ENCODE peak calls at places on chromosome 3, in nine cellular contexts. M is suprapubic skin, K is heart left ventricle, P is stomach, Q is HCT116, T is esophagus squamous epithelium, C is right lobe of liver, X is ovary, H is breast epithelium. Y is an unnamed sample.

GRCh38 chr3:41792806-41793205 is 169.1 kb downstream of the ULK4 start:
- DNase-seq in M (no peak), K (no peak), P (no peak), Q (no peak), T (no peak), C (no peak), X (no peak), H (no peak), Y (no peak)

GRCh38 chr3:161233557-161233956 is 12.4 kb downstream of the NMD3 start:
- DNase-seq in M (no peak), K (no peak), P (no peak), Q (no peak), T (no peak), C (no peak), X (no peak), H (no peak), Y (no peak)

GRCh38 chr3:143445118-143445517 is 325.5 kb downstream of the CHST2 start:
- DNase-seq in M (no peak), K (no peak), P (no peak), Q (no peak), T (no peak), C (no peak), X (no peak), H (no peak), Y (no peak)

GRCh38 chr3:146664403-146664802 is 59.3 kb upstream of the PLSCR5 start:
- DNase-seq in M (no peak), K (no peak), P (no peak), Q (no peak), T (no peak), C (no peak), X (no peak), H (no peak), Y (no peak)

GRCh38 chr3:141913150-141913811 is 36.8 kb downstream of the ATP1B3 start:
- DNase-seq in M (no peak), K (no peak), P (no peak), Q (peak), T (no peak), C (no peak), X (no peak), H (no peak), Y (peak)

GRCh38 chr3:133703915-133704314 is 42.2 kb upstream of the TOPBP1 start:
- DNase-seq in M (no peak), K (no peak), P (no peak), Q (no peak), T (no peak), C (peak), X (no peak), H (no peak), Y (no peak)

GRCh38 chr3:64295594-64295993 is 70.3 kb upstream of the PRICKLE2 start:
- DNase-seq in M (no peak), K (no peak), P (no peak), Q (no peak), T (no peak), C (no peak), X (no peak), H (no peak), Y (no peak)

GRCh38 chr3:53506110-53506762 is 11.8 kb downstream of the CACNA1D start:
- DNase-seq in M (no peak), K (no peak), P (no peak), Q (no peak), T (no peak), C (no peak), X (no peak), H (no peak), Y (no peak)

GRCh38 chr3:9045399-9045798 is 82.1 kb upstream of the RAD18 start:
- DNase-seq in M (no peak), K (no peak), P (no peak), Q (no peak), T (no peak), C (no peak), X (no peak), H (no peak), Y (no peak)

GRCh38 chr3:2454865-2455264 is 356.2 kb downstream of the CNTN4 start:
- DNase-seq in M (no peak), K (no peak), P (no peak), Q (no peak), T (no peak), C (no peak), X (no peak), H (no peak), Y (no peak)

GRCh38 chr3:43291546-43291945 is 5.2 kb downstream of the SNRK start:
- DNase-seq in M (no peak), K (no peak), P (no peak), Q (no peak), T (no peak), C (no peak), X (no peak), H (no peak), Y (no peak)

GRCh38 chr3:102069211-102069662 is 219.9 kb downstream of the NFKBIZ start:
- DNase-seq in M (no peak), K (no peak), P (no peak), Q (no peak), T (no peak), C (no peak), X (no peak), H (no peak), Y (no peak)

GRCh38 chr3:141360888-141361598 is 7.3 kb upstream of the ZBTB38 start:
- DNase-seq in M (no peak), K (no peak), P (no peak), Q (peak), T (no peak), C (no peak), X (no peak), H (no peak), Y (peak)

GRCh38 chr3:98763076-98763475 is at the start of gene ST3GAL6:
- DNase-seq in M (no peak), K (no peak), P (no peak), Q (no peak), T (peak), C (peak), X (no peak), H (no peak), Y (peak)

GRCh38 chr3:139887431-139887830 is 47.6 kb upstream of the CLSTN2 start:
- DNase-seq in M (no peak), K (no peak), P (no peak), Q (no peak), T (no peak), C (no peak), X (no peak), H (no peak), Y (no peak)

GRCh38 chr3:114707225-114707860 is 413.5 kb downstream of the TIGIT start:
- DNase-seq in M (no peak), K (no peak), P (no peak), Q (peak), T (no peak), C (no peak), X (no peak), H (no peak), Y (no peak)

GRCh38 chr3:128080323-128080898 is 28.2 kb downstream of the SEC61A1 start:
- DNase-seq in M (peak), K (no peak), P (no peak), Q (no peak), T (no peak), C (no peak), X (no peak), H (no peak), Y (no peak)

GRCh38 chr3:176946169-176946568 is 251.1 kb downstream of the TBL1XR1 start:
- DNase-seq in M (no peak), K (no peak), P (no peak), Q (no peak), T (no peak), C (no peak), X (no peak), H (no peak), Y (no peak)

GRCh38 chr3:141367038-141367730 is 1.1 kb upstream of the ZBTB38 start:
- DNase-seq in M (no peak), K (no peak), P (no peak), Q (peak), T (no peak), C (no peak), X (peak), H (peak), Y (no peak)

GRCh38 chr3:119579366-119580147 is at the start of gene ADPRH:
- DNase-seq in M (peak), K (peak), P (peak), Q (peak), T (no peak), C (peak), X (peak), H (peak), Y (peak)

GRCh38 chr3:24149032-24149431 is 203.9 kb downstream of the NR1D2 start:
- DNase-seq in M (no peak), K (no peak), P (no peak), Q (no peak), T (no peak), C (no peak), X (no peak), H (no peak), Y (no peak)

GRCh38 chr3:140170612-140171011 is 235.6 kb downstream of the CLSTN2 start:
- DNase-seq in M (no peak), K (no peak), P (no peak), Q (no peak), T (no peak), C (no peak), X (no peak), H (no peak), Y (no peak)

GRCh38 chr3:194070220-194070633 is 65.7 kb upstream of the HES1 start:
- DNase-seq in M (no peak), K (no peak), P (no peak), Q (no peak), T (no peak), C (peak), X (no peak), H (no peak), Y (no peak)

GRCh38 chr3:47485812-47486211 is 10.1 kb upstream of the SCAP start:
- DNase-seq in M (no peak), K (no peak), P (no peak), Q (no peak), T (no peak), C (no peak), X (no peak), H (no peak), Y (no peak)

GRCh38 chr3:90184861-90185260 is 1077.4 kb downstream of the EPHA3 start:
- DNase-seq in M (no peak), K (no peak), P (no peak), Q (no peak), T (no peak), C (no peak), X (no peak), H (no peak), Y (peak)

GRCh38 chr3:189626286-189626685 is 4.9 kb upstream of the TP63 start:
- DNase-seq in M (no peak), K (no peak), P (no peak), Q (no peak), T (no peak), C (no peak), X (no peak), H (no peak), Y (no peak)

GRCh38 chr3:120846073-120846472 is 61.9 kb upstream of the STXBP5L start:
- DNase-seq in M (no peak), K (no peak), P (no peak), Q (no peak), T (no peak), C (no peak), X (no peak), H (no peak), Y (no peak)

GRCh38 chr3:34005886-34006285 is 207.5 kb downstream of the PDCD6IP start:
- DNase-seq in M (no peak), K (no peak), P (no peak), Q (no peak), T (no peak), C (no peak), X (no peak), H (no peak), Y (no peak)

GRCh38 chr3:89113887-89114840 is 6.7 kb downstream of the EPHA3 start:
- DNase-seq in M (no peak), K (peak), P (peak), Q (no peak), T (no peak), C (peak), X (peak), H (peak), Y (no peak)

GRCh38 chr3:159472611-159473010 is 516.0 kb upstream of the IL12A start:
- DNase-seq in M (no peak), K (no peak), P (no peak), Q (no peak), T (no peak), C (no peak), X (no peak), H (no peak), Y (no peak)

GRCh38 chr3:72306800-72307341 is 521.9 kb upstream of the PROK2 start:
- DNase-seq in M (no peak), K (no peak), P (no peak), Q (no peak), T (no peak), C (peak), X (no peak), H (no peak), Y (no peak)

GRCh38 chr3:156160653-156161052 is 40.3 kb downstream of the KCNAB1 start:
- DNase-seq in M (no peak), K (no peak), P (no peak), Q (no peak), T (no peak), C (no peak), X (no peak), H (no peak), Y (no peak)

GRCh38 chr3:165233521-165234195 is 37.5 kb upstream of the SLITRK3 start:
- DNase-seq in M (no peak), K (no peak), P (no peak), Q (no peak), T (no peak), C (no peak), X (no peak), H (no peak), Y (no peak)

GRCh38 chr3:66828303-66828702 is 169.8 kb upstream of the KBTBD8 start:
- DNase-seq in M (no peak), K (no peak), P (no peak), Q (no peak), T (no peak), C (peak), X (no peak), H (no peak), Y (no peak)

GRCh38 chr3:190534986-190535385 is 21.1 kb downstream of the IL1RAP start:
- DNase-seq in M (no peak), K (no peak), P (no peak), Q (no peak), T (no peak), C (no peak), X (no peak), H (no peak), Y (no peak)

GRCh38 chr3:41881233-41881821 is 80.6 kb downstream of the ULK4 start:
- DNase-seq in M (no peak), K (no peak), P (no peak), Q (no peak), T (no peak), C (no peak), X (no peak), H (no peak), Y (peak)

DNA sequence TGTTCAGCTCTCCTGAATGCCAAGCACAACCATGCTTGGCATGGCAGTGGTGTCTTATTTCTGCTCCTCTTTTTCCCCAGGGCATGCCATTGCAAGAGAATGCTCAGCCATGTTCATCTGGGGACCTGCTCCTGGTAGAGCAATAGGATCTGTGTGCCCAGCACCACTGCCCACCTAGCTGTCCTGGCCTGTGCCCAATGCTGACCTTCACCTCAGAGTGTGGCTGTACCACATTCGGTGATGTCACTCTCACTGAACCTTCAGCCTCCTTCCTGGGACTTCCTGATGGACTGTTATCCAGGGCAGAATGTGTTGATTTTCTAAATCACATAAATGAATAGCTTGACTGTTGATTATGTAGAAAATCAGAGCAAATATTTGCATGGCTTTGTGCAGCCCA is 42.0 kb downstream of the AGTR1 start:
- DNase-seq in M (no peak), K (no peak), P (no peak), Q (no peak), T (no peak), C (peak), X (no peak), H (no peak), Y (no peak)
- TF ChIP-seq CTCF in M (no peak), K (no peak), P (no peak), Q (no peak), T (no peak), C (no peak), X (no peak), H (no peak), Y (no peak)

GRCh38 chr3:186620213-186621092 is 7.6 kb downstream of the AHSG start:
- DNase-seq in M (peak), K (no peak), P (no peak), Q (no peak), T (no peak), C (peak), X (no peak), H (no peak), Y (no peak)
- TF ChIP-seq POLR2A in M (no peak), K (no peak), P (no peak), Q (no peak), T (no peak), C (peak), X (no peak), H (no peak), Y (no peak)

GRCh38 chr3:39202094-39202493 is 9.7 kb upstream of the XIRP1 start:
- DNase-seq in M (no peak), K (no peak), P (no peak), Q (no peak), T (no peak), C (no peak), X (no peak), H (no peak), Y (no peak)
- TF ChIP-seq CTCF in M (no peak), K (no peak), P (no peak), Q (no peak), T (no peak), C (no peak), X (no peak), H (no peak), Y (no peak)

DNA sequence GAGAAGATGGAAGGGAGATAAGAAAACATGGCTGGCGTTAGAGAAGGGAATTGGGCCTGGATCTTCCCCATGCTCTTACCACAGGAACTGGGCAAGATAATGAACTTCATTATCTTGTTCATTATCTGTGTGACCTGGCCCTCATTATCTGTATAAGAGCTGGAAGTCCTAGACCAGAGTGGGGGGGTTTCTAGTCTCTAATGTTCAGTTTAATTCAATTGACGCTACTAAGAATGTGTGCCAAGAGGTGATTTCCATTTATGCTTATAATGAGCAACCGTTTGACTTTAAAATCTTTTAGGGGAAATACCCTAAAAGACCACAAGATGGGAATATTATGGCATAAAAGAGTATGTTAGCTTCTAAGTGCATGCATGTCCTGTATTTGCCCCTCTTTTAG is 59.1 kb upstream of the CSTA start:
- DNase-seq in M (no peak), K (no peak), P (no peak), Q (no peak), T (no peak), C (no peak), X (no peak), H (no peak), Y (peak)
- TF ChIP-seq POLR2A in M (no peak), K (no peak), P (no peak), Q (no peak), T (no peak), C (no peak), X (no peak), H (no peak), Y (no peak)

GRCh38 chr3:104291878-104292277 is 1074.8 kb upstream of the ALCAM start:
- DNase-seq in M (no peak), K (no peak), P (no peak), Q (no peak), T (no peak), C (no peak), X (no peak), H (no peak), Y (no peak)
- TF ChIP-seq CTCF in M (no peak), K (no peak), P (no peak), Q (no peak), T (no peak), C (no peak), X (no peak), H (no peak), Y (no peak)

GRCh38 chr3:7657214-7658112 is 796.5 kb downstream of the GRM7 start:
- DNase-seq in M (no peak), K (no peak), P (no peak), Q (no peak), T (no peak), C (no peak), X (no peak), H (no peak), Y (no peak)

GRCh38 chr3:7658294-7658693 is 797.4 kb downstream of the GRM7 start:
- DNase-seq in M (no peak), K (no peak), P (no peak), Q (no peak), T (no peak), C (no peak), X (no peak), H (no peak), Y (no peak)
- TF ChIP-seq POLR2A in M (no peak), K (no peak), P (no peak), Q (no peak), T (no peak), C (no peak), X (no peak), H (no peak), Y (no peak)